ENCODE peak calls at places on chromosomes 7 and 10, in six cellular contexts. Z is fibroblast of lung, B is GM12878, O is astrocyte, M is A673, Y is PC-3. X is an unnamed sample. For H3K4me1, the result is how much of the 10 kb centered on the place peaks cover.

GRCh38 chr7:156220701-156221100 is 408.4 kb upstream of the SHH start:
- DNase-seq in Z (no peak), B (no peak), O (no peak), M (no peak), Y (no peak), X (no peak)

GRCh38 chr7:91240546-91240945 is 23.7 kb upstream of the FZD1 start:
- DNase-seq in Z (peak), B (no peak), O (no peak), M (peak), Y (no peak), X (no peak)

GRCh38 chr10:52353960-52354394 is 39.9 kb downstream of the DKK1 start:
- DNase-seq in Z (peak), B (no peak), O (peak), M (no peak), Y (peak), X (peak)

GRCh38 chr7:81183326-81183725 is 264.5 kb upstream of the SEMA3C start:
- DNase-seq in Z (no peak), B (no peak), O (no peak), M (no peak), Y (no peak), X (no peak)

GRCh38 chr10:69731184-69731583 is 70.5 kb upstream of the COL13A1 start:
- DNase-seq in Z (peak), B (no peak), O (peak), M (no peak), Y (peak), X (no peak)

GRCh38 chr7:23065974-23066373 is 39.6 kb upstream of the KLHL7 start:
- DNase-seq in Z (no peak), B (no peak), O (peak), M (no peak), Y (no peak), X (peak)

GRCh38 chr10:69232252-69232651 is 12.1 kb downstream of the HKDC1 start:
- DNase-seq in Z (peak), B (no peak), O (peak), M (no peak), Y (peak), X (peak)

GRCh38 chr7:20246236-20246635 is 29.1 kb upstream of the MACC1 start:
- DNase-seq in Z (no peak), B (no peak), O (no peak), M (no peak), Y (no peak), X (no peak)

GRCh38 chr10:45075821-45076220 is 75.1 kb downstream of the ZNF22 start:
- DNase-seq in Z (no peak), B (no peak), O (no peak), M (peak), Y (no peak), X (no peak)

GRCh38 chr10:17733620-17734019 is 18.4 kb upstream of the TMEM236 start:
- DNase-seq in Z (no peak), B (no peak), O (no peak), M (no peak), Y (no peak), X (no peak)

GRCh38 chr10:53314856-53315255 is 542.3 kb upstream of the MBL2 start:
- DNase-seq in Z (peak), B (no peak), O (peak), M (peak), Y (peak), X (peak)

GRCh38 chr7:2943851-2944601 is 99.6 kb downstream of the CARD11 start:
- DNase-seq in Z (no peak), B (no peak), O (no peak), M (no peak), Y (no peak), X (no peak)

DNA sequence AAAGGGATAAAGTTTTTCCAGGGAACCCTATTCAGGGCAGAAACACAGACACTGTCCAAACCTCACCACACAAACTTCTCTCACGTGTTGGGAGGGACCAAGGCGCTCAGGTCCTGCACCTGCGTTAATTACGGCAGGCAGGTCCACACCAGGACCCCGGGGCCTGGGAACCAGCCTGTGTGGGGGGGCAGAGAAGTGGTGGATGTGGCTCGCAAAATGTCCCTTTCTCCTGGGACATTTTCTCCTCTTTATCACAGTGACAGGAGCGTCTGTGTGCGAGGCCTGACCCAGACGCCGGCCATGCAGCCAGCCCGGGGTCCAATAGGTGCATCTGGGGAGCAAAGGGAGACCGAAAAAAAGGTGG is 73.4 kb upstream of the ZNF722 start:
- DNase-seq in Z (no peak), B (no peak), O (no peak), M (no peak), Y (no peak), X (no peak)
- H3K4me3 ChIP-seq in Z (no peak), B (no peak), O (no peak), M (no peak), Y (peak), X (no peak)

GRCh38 chr10:73998623-73999622 is 1.0 kb downstream of the VCL start:
- DNase-seq in Z (peak), B (no peak), O (peak), M (peak), Y (peak), X (peak)

GRCh38 chr10:74000892-74001669 is 3.2 kb downstream of the VCL start:
- DNase-seq in Z (no peak), B (no peak), O (no peak), M (no peak), Y (no peak), X (no peak)

GRCh38 chr10:73997479-73997805 is 474 bp upstream of the VCL start:
- DNase-seq in Z (no peak), B (no peak), O (no peak), M (no peak), Y (no peak), X (no peak)

GRCh38 chr10:73997806-73998622 is at the start of gene VCL:
- DNase-seq in Z (peak), B (peak), O (peak), M (peak), Y (peak), X (peak)

DNA sequence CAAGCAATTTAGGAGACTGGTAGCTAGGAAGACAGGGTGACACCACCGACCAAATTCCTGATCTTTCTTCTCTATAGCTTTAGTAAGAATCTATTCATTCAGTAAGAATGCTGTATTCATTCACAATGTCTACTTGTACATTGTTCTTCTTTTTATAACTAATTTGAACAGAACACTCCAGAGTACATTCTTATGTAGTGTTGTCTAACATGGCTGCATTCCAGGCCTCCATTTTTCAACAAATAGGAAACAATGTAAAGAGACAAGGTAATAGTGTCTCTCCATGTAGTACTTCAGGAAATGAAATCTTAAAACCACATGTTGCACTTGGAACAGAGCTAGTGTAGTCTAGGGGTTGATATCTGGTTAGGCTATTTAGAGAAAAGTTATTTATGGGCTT is 1.8 kb downstream of the VCL start:
- DNase-seq in Z (no peak), B (no peak), O (peak), M (peak), Y (peak), X (peak)
- H3K4me1 ChIP-seq in Z (under half), B (under half), O (under half), M (under half), Y (under half), X (under half)

DNA sequence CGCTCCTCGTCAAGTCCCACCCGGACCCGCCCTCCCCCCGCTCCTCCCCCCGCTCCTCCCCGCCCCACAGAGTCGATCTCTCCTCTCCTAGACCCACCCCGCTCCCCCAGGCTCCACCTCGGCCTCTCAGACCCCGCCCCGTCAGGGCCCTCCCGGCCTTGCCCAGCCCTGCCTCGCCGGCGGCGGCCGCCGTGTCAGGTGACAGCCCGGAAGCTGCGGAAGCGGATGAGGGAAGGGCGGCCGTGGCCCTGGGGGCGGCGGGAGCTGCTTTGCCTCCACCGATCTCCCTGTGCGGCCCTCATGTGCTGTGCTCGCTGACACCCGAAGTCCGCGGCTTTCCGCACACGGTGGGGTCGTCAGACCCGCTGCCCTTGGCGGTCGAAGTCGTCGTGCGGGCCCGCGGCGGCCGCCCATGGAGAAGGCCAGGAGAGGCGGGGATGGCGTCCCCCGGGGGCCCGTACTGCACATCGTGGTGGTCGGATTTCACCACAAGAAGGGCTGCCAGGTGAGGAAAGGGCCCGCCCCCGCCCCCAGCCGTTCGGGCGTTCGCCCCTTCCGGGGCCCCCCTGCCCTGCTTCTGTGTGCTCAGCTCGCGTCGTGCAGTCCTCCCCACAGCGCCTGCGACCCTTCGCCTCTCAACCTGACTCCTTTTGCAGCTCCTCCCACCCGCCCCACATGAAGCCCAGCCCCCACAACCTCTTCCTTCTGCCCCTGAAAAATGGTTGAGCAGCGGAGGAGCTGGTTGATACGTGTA is at the start of gene AVL9:
- DNase-seq in Z (peak), B (peak), O (peak), M (peak), Y (peak), X (peak)
- TF ChIP-seq EZH2 in Z (no peak), B (no peak), O (no peak), M (no peak), Y (no peak), X (no peak)

DNA sequence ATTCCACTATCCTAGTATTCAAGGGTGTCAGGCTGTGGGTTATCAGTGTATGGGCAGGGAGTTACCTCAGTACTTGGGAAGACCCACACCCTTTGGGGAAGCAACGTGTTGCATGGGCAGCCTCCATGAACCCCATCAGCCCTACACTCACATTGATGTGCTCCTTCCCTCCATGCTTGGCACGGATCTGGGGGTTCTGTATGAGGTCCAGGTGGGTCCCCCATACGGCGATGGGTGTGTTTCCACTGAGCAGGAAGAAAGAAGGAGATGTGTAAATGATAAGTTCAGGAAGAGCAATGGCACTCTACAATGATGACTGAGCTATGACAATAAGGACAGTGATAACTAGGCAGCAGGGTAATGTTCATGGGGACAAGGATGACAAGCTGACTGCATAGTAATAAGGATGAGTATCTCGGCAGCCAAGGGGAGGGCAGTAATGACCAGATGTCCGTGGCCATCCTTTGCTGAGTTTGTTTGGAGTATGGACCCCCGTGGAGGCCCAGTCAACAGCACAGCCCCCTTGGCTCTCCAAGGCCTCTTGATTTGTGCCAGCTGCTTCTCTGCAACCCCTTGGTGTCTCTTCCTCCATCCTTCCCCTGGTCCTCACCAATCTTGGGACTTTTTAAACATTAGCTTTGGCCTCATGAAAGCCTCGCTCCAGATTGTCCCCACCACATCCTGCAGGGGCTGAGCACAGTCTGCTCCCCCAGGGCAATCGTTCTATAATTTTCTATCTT is 394.2 kb downstream of the PLXNA4 start:
- DNase-seq in Z (no peak), B (no peak), O (no peak), M (no peak), Y (no peak), X (no peak)
- H3K4me3 ChIP-seq in Z (no peak), B (no peak), O (no peak), M (no peak), Y (no peak), X (no peak)

GRCh38 chr7:66629659-66630058 is 978 bp downstream of the KCTD7 start:
- DNase-seq in Z (no peak), B (no peak), O (no peak), M (no peak), Y (no peak), X (no peak)
- H3K4me1 ChIP-seq in Z (under half), B (under half), O (under half), M (under half), Y (under half), X (under half)